ENCODE peak calls at places on chromosomes 2 and 18, in seven cellular contexts. U is activated T-cell treated with anti-CD3 and anti-CD28 coated beads for 24 hours, P is non-pigmented ciliary epithelial cell, G is NCI-H748 treated with DMSO at 0.1 percent for 48 hours, B is LHCN-M2, O is GM12891, N is mucosa of gallbladder. T is an unnamed sample.

GRCh38 chr2:145185696-145186095 is 665.8 kb upstream of the ZEB2 start:
- DNase-seq in N (no peak), U (no peak), B (no peak), G (no peak), O (no peak), P (no peak), T (no peak)

GRCh38 chr18:32093106-32093511 is 1.4 kb downstream of the RNF138 start:
- DNase-seq in U (no peak), G (peak), B (peak), N (peak), P (no peak), O (peak), T (no peak)

GRCh38 chr2:205716126-205716525 is 33.8 kb downstream of the NRP2 start:
- DNase-seq in U (no peak), N (peak), G (no peak), B (no peak), P (no peak), O (no peak), T (no peak)

GRCh38 chr2:82355622-82356021 is 2051.1 kb upstream of the LRRTM1 start:
- DNase-seq in G (no peak), P (no peak), O (no peak), U (no peak), N (no peak), B (no peak), T (no peak)

GRCh38 chr2:75503048-75503607 is 57.6 kb downstream of the EVA1A start:
- DNase-seq in B (peak), N (no peak), U (no peak), O (no peak), G (peak), P (peak), T (no peak)

GRCh38 chr2:140349695-140350094 is 1569.5 kb upstream of the NXPH2 start:
- DNase-seq in G (no peak), P (no peak), U (no peak), B (no peak), N (no peak), O (no peak), T (no peak)

GRCh38 chr2:70088508-70089219 is 1.4 kb downstream of the PCBP1 start:
- DNase-seq in O (no peak), G (no peak), B (peak), U (peak), P (no peak), N (no peak), T (no peak)

GRCh38 chr2:165238295-165238694 is 919 bp upstream of the SCN2A start:
- DNase-seq in B (peak), O (no peak), U (no peak), P (no peak), G (no peak), N (no peak), T (no peak)

GRCh38 chr2:183359867-183360266 is 235.6 kb downstream of the NUP35 start:
- DNase-seq in B (no peak), U (no peak), P (no peak), G (no peak), O (no peak), N (no peak), T (no peak)

GRCh38 chr2:43689999-43690398 is 13.8 kb upstream of the C1GALT1C1L start:
- DNase-seq in B (no peak), N (no peak), O (no peak), P (no peak), U (no peak), G (no peak), T (no peak)

GRCh38 chr2:27133195-27133875 is 1.1 kb downstream of the PREB start:
- DNase-seq in N (no peak), U (no peak), G (no peak), O (no peak), P (no peak), B (no peak), T (no peak)

T was measured in esophagus muscularis mucosa.